ENCODE peak calls at places on chromosome 7, in four cellular contexts. L, H, P and R are unnamed samples.

GRCh38 chr7:65978891-65979582 is 3.0 kb downstream of the GUSB start:
- DNase-seq in H (no peak), L (no peak), P (no peak), R (no peak)

GRCh38 chr7:87056346-87056745 is 3.1 kb downstream of the ELAPOR2 start:
- DNase-seq in H (no peak), L (no peak), P (no peak), R (no peak)

GRCh38 chr7:146654048-146654447 is 537.4 kb downstream of the CNTNAP2 start:
- DNase-seq in H (no peak), L (no peak), P (no peak), R (no peak)

GRCh38 chr7:64300641-64301405 is 12.9 kb upstream of the ZNF736 start:
- DNase-seq in H (no peak), P (no peak), L (no peak), R (no peak)

GRCh38 chr7:17005277-17005676 is 123.5 kb upstream of the AGR3 start:
- DNase-seq in H (no peak), P (no peak), L (no peak), R (no peak)

GRCh38 chr7:11404355-11404754 is 427.6 kb downstream of the THSD7A start:
- DNase-seq in L (no peak), H (no peak), P (no peak), R (no peak)

GRCh38 chr7:47461161-47461560 is 120.8 kb downstream of the TNS3 start:
- DNase-seq in P (no peak), H (peak; percentile 67), L (no peak), R (no peak)

GRCh38 chr7:3042861-3043489 is 692 bp downstream of the CARD11 start:
- DNase-seq in P (no peak), L (peak; percentile 63), H (no peak), R (peak; percentile 64)

GRCh38 chr7:131689662-131690234 is 133.3 kb upstream of the PODXL start:
- DNase-seq in P (no peak), L (no peak), H (no peak), R (no peak)

GRCh38 chr7:24920702-24921679 is 59.0 kb downstream of the OSBPL3 start:
- DNase-seq in H (peak; percentile 73), P (no peak), L (no peak), R (no peak)

GRCh38 chr7:84484502-84485079 is 290.0 kb upstream of the SEMA3A start:
- DNase-seq in P (no peak), L (no peak), H (no peak), R (no peak)

GRCh38 chr7:151592868-151593486 is 73.3 kb upstream of the RHEB start:
- DNase-seq in P (no peak), L (no peak), H (no peak), R (no peak)

GRCh38 chr7:54841772-54842707 is 83.0 kb upstream of the SEC61G start:
- DNase-seq in P (no peak), H (peak; percentile 52), L (peak; percentile 66), R (no peak)

GRCh38 chr7:69812756-69813155 is 214.5 kb downstream of the AUTS2 start:
- DNase-seq in P (no peak), H (no peak), L (no peak), R (no peak)

GRCh38 chr7:48040944-48041664 is 5.8 kb downstream of the C7orf57 start:
- DNase-seq in H (no peak), L (peak; percentile 8), P (no peak), R (no peak)

GRCh38 chr7:47581821-47582747 is at the start of gene TNS3:
- DNase-seq in P (no peak), H (peak; percentile 73), L (peak; percentile 78), R (no peak)

GRCh38 chr7:5492249-5493020 is 68.8 kb upstream of the TNRC18 start:
- DNase-seq in L (peak; percentile 86), H (no peak), P (no peak), R (no peak)

GRCh38 chr7:25906003-25906402 is 246.0 kb upstream of the NFE2L3 start:
- DNase-seq in L (no peak), P (no peak), H (no peak), R (no peak)

GRCh38 chr7:1121886-1122831 is 34.2 kb downstream of the GPER1 start:
- DNase-seq in H (no peak), P (no peak), L (no peak), R (no peak)

GRCh38 chr7:57363321-57363720 is 86.7 kb upstream of the ZNF716 start:
- DNase-seq in L (no peak), H (no peak), P (no peak), R (no peak)

GRCh38 chr7:68041559-68041958 is 1044.9 kb downstream of the TYW1 start:
- DNase-seq in P (no peak), H (no peak), L (no peak), R (no peak)

GRCh38 chr7:45000096-45001032 is at the start of gene CCM2:
- DNase-seq in P (no peak), L (peak; percentile 64), H (peak; percentile 48), R (no peak)

GRCh38 chr7:29538322-29538874 is 25.2 kb upstream of the PRR15 start:
- DNase-seq in H (no peak), P (no peak), L (peak; percentile 65), R (no peak)

GRCh38 chr7:15399446-15399845 is 162.4 kb downstream of the AGMO start:
- DNase-seq in H (no peak), P (no peak), L (no peak), R (no peak)

GRCh38 chr7:54783952-54784351 is 24.9 kb upstream of the SEC61G start:
- DNase-seq in P (no peak), L (no peak), H (no peak), R (no peak)

DNA sequence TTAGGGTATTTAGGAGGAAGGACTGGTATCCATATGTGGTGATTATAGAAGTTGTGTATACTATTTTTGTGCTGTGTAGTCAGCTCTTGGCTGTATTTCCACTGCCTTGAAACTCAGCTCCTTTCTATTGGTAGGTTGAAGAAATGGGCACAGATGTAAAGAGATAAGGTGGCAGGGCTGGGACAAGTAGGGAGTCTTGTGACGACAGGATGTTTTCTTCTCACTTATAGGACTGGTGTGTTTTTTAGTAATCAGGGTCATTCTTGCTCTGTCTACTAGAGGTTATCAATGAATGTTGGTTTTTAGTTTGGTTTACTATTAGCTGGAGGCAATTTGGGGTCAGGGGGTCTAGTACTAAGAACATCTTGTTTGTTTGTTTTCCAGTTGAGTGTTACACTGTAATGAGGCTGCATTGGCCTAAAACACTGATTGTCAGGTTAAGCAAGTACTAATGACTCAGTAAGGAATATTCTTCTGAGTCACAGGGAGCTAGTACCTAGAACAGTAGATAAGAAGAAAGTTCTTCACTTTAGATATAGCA is 11.8 kb downstream of the UBN2 start:
- DNase-seq in P (no peak), H (no peak), L (no peak), R (no peak)
- H3K4me3 ChIP-seq in P (no peak overlapping the region), H (no peak overlapping the region), L (no peak overlapping the region), R (no peak overlapping the region)

DNA sequence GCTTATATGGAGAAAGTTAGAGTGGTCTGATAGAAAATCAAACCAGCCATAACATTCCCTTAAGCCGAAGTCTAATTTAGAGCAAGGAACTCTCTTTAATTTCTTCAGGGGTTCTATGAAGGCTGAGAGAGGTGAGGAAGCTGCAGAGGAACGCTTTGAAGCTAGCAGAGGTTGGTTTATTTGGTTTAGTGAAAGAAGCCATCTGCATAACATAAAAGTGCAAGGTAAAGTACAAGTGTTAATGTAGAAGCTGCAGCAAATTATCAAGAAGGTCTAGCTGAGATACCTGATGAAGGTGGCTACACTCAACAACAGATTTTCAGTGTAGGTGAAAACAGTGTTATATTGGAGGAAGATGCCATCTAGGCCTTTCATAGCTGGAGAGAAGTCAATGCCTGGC is 54.0 kb downstream of the ST7 start:
- DNase-seq in L (no peak), H (no peak), P (no peak), R (no peak)
- H3K4me1 ChIP-seq in L (no peaks in the 10 kb centered on the region), H (no peaks in the 10 kb centered on the region), P (no peaks in the 10 kb centered on the region), R (peaks cover 44% of the 10 kb centered on the region)

GRCh38 chr7:80236696-80237095 is 102.1 kb downstream of the GNAI1 start:
- DNase-seq in L (no peak), P (no peak), H (no peak), R (no peak)

GRCh38 chr7:80231719-80232118 is 97.1 kb downstream of the GNAI1 start:
- DNase-seq in L (no peak), P (no peak), H (no peak), R (no peak)

GRCh38 chr7:80230327-80230726 is 95.7 kb downstream of the GNAI1 start:
- DNase-seq in H (no peak), P (no peak), L (peak; percentile 52), R (no peak)

GRCh38 chr7:80232969-80233724 is 98.5 kb downstream of the GNAI1 start:
- DNase-seq in P (no peak), H (no peak), L (no peak), R (no peak)
- H3K27ac ChIP-seq in P (no peak overlapping the region), H (no peak overlapping the region), L (no peak overlapping the region), R (no peak overlapping the region)

GRCh38 chr7:134431805-134432204 is 27.1 kb downstream of the AKR1B1 start:
- DNase-seq in H (peak; percentile 13), L (no peak), P (no peak), R (no peak)

GRCh38 chr7:134434701-134435100 is 24.2 kb downstream of the AKR1B1 start:
- DNase-seq in L (no peak), H (no peak), P (no peak), R (no peak)

GRCh38 chr7:134433430-134433829 is 25.5 kb downstream of the AKR1B1 start:
- DNase-seq in P (no peak), H (no peak), L (no peak), R (no peak)

GRCh38 chr7:134435161-134435920 is 23.6 kb downstream of the AKR1B1 start:
- DNase-seq in P (no peak), L (no peak), H (no peak), R (no peak)

DNA sequence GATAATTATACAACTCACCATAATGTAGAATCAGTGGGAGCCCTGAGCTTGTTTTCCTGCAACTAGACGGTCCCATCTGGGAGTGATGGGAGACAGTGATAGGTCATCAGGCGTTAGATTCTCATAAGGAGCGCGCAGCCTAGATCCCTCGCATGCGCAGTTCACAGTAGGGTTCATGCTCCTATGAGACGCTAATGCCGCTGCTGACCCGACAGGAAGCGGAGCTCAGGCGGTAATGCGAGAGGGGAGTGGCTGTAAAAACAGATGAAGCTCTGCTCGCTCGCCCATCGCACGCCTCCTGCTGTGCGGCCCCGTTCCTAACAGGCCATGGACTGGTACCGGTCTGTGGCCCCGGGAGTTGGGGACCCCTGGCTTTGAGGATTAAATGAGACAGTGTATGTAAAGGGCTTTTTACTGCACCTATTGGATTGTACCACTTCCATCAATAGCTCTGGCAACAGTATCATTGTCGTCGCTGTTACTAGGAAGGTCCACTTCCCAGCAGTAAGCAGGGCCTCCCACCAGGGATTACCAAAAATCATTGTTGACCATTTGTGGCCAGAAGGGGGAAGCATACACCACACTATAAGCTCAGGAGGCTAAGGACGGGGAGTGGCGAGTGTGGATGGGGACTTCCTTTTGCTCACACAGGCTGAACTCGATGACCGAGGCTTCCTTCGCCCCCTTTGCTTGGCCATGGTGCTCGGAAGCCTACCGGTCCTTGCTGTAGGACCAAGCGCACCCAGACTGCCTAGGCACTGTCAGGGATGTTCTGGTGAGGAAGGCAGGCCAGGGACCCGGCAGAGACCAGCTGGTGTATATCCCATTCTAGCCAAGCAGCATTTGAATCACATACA is 26.4 kb downstream of the AKR1B1 start:
- DNase-seq in L (peak; percentile 96), H (peak; percentile 86), P (peak; percentile 90), R (peak; percentile 61)
- H3K4me3 ChIP-seq in L (peak overlapping the region; percentile 62), H (no peak overlapping the region), P (peak overlapping the region; percentile 46), R (peak overlapping the region; percentile 22)

DNA sequence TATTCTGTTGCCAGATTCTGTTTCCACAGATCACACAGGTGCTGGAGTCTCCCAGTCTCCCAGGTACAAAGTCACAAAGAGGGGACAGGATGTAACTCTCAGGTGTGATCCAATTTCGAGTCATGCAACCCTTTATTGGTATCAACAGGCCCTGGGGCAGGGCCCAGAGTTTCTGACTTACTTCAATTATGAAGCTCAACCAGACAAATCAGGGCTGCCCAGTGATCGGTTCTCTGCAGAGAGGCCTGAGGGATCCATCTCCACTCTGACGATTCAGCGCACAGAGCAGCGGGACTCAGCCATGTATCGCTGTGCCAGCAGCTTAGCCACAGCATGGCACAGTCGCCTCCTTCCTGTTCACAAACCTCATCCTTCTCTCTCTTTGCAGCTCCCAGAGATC is 237.5 kb upstream of the PRSS1 start:
- DNase-seq in P (no peak), H (no peak), L (no peak), R (no peak)
- H3K4me1 ChIP-seq in P (no peaks in the 10 kb centered on the region), H (peaks cover 16% of the 10 kb centered on the region), L (no peaks in the 10 kb centered on the region), R (peaks cover 20% of the 10 kb centered on the region)